ENCODE peak calls at places on chromosomes 1 and 21, in seven cellular contexts. U, H, F, Z, A, D and B are unnamed samples.

GRCh38 chr1:112701227-112702066 is 5.5 kb downstream of the RHOC start:
- DNase-seq in U (no peak), H (no peak), F (no peak), Z (no peak), A (no peak), D (no peak), B (no peak)

GRCh38 chr1:48203287-48203900 is 19.1 kb upstream of the SLC5A9 start:
- DNase-seq in U (peak), H (peak), F (no peak), Z (no peak), A (no peak), D (no peak), B (no peak)

GRCh38 chr1:23727362-23727811 is 15.9 kb upstream of the ELOA start:
- DNase-seq in U (no peak), H (peak), F (no peak), Z (no peak), A (no peak), D (no peak), B (no peak)

GRCh38 chr21:15793547-15794235 is 63.9 kb downstream of the USP25 start:
- DNase-seq in U (no peak), H (peak), F (no peak), Z (no peak), A (no peak), D (no peak), B (no peak)

GRCh38 chr1:27938488-27938887 is 3.7 kb downstream of the SMPDL3B start:
- DNase-seq in U (no peak), H (no peak), F (no peak), Z (no peak), A (no peak), D (no peak), B (no peak)

GRCh38 chr1:181061891-181062777 is 26.4 kb upstream of the IER5 start:
- DNase-seq in U (peak), H (no peak), F (no peak), Z (peak), A (peak), D (no peak), B (no peak)

GRCh38 chr1:16242556-16243407 is 5.8 kb upstream of the CPLANE2 start:
- DNase-seq in U (no peak), H (no peak), F (no peak), Z (no peak), A (no peak), D (no peak), B (peak)

GRCh38 chr21:35381743-35382310 is 332.7 kb upstream of the RUNX1 start:
- DNase-seq in U (no peak), H (no peak), F (no peak), Z (no peak), A (no peak), D (no peak), B (no peak)

GRCh38 chr1:206907304-206907991 is 10.2 kb downstream of the IL24 start:
- DNase-seq in U (no peak), H (no peak), F (no peak), Z (no peak), A (no peak), D (no peak), B (no peak)

GRCh38 chr1:179264506-179264905 is 29.1 kb upstream of the SOAT1 start:
- DNase-seq in U (no peak), H (no peak), F (no peak), Z (no peak), A (no peak), D (no peak), B (no peak)

GRCh38 chr1:92833840-92834239 is 2.0 kb downstream of the RPL5 start:
- DNase-seq in U (no peak), H (no peak), F (no peak), Z (no peak), A (no peak), D (no peak), B (no peak)

GRCh38 chr21:45991606-45992301 is 10.2 kb downstream of the COL6A1 start:
- DNase-seq in U (no peak), H (no peak), F (no peak), Z (peak), A (peak), D (peak), B (peak)

GRCh38 chr1:114428083-114428754 is 82.8 kb downstream of the TRIM33 start:
- DNase-seq in U (no peak), H (peak), F (no peak), Z (no peak), A (peak), D (no peak), B (no peak)

GRCh38 chr1:37557402-37557801 is 662 bp downstream of the DNALI1 start:
- DNase-seq in U (no peak), H (no peak), F (no peak), Z (no peak), A (no peak), D (no peak), B (no peak)

GRCh38 chr1:178496410-178497135 is at the start of gene CLEC20A:
- DNase-seq in U (no peak), H (no peak), F (no peak), Z (no peak), A (no peak), D (no peak), B (no peak)

GRCh38 chr1:6859415-6860343 is 74.4 kb downstream of the CAMTA1 start:
- DNase-seq in U (no peak), H (peak), F (peak), Z (peak), A (no peak), D (no peak), B (no peak)

GRCh38 chr1:14778882-14779594 is 180.6 kb downstream of the KAZN start:
- DNase-seq in U (peak), H (peak), F (no peak), Z (peak), A (peak), D (no peak), B (no peak)

GRCh38 chr1:208192989-208193388 is 51.2 kb downstream of the PLXNA2 start:
- DNase-seq in U (no peak), H (peak), F (no peak), Z (no peak), A (no peak), D (no peak), B (no peak)

GRCh38 chr1:213993929-213994328 is 6.2 kb downstream of the PROX1 start:
- DNase-seq in U (no peak), H (no peak), F (no peak), Z (no peak), A (no peak), D (no peak), B (no peak)

GRCh38 chr1:234743866-234744581 is 134.0 kb upstream of the IRF2BP2 start:
- DNase-seq in U (no peak), H (peak), F (no peak), Z (no peak), A (no peak), D (no peak), B (no peak)

GRCh38 chr1:44572572-44572879 is 101.8 kb downstream of the TMEM53 start:
- DNase-seq in U (no peak), H (no peak), F (no peak), Z (no peak), A (no peak), D (no peak), B (no peak)

GRCh38 chr1:7218210-7218832 is 433.1 kb downstream of the CAMTA1 start:
- DNase-seq in U (peak), H (peak), F (no peak), Z (no peak), A (no peak), D (no peak), B (no peak)

GRCh38 chr1:32998009-32998555 is 33.5 kb upstream of the RNF19B start:
- DNase-seq in U (no peak), H (no peak), F (no peak), Z (no peak), A (no peak), D (no peak), B (no peak)

GRCh38 chr21:44845418-44846200 is 27.7 kb upstream of the SUMO3 start:
- DNase-seq in U (peak), H (peak), F (no peak), Z (peak), A (peak), D (no peak), B (peak)
- TF ChIP-seq CTCF in U (peak), H (peak), F (peak), Z (no peak), A (no peak), D (no peak), B (no peak)

GRCh38 chr1:115643636-115644035 is 1.9 kb downstream of the VANGL1 start:
- DNase-seq in U (no peak), H (no peak), F (no peak), Z (no peak), A (no peak), D (no peak), B (no peak)

GRCh38 chr1:115643219-115643618 is 1.4 kb downstream of the VANGL1 start:
- DNase-seq in U (no peak), H (no peak), F (no peak), Z (no peak), A (no peak), D (no peak), B (no peak)

GRCh38 chr1:115641762-115642167 is at the start of gene VANGL1:
- DNase-seq in U (peak), H (peak), F (no peak), Z (peak), A (peak), D (no peak), B (no peak)

GRCh38 chr1:115644109-115644508 is 2.3 kb downstream of the VANGL1 start:
- DNase-seq in U (no peak), H (no peak), F (no peak), Z (no peak), A (no peak), D (no peak), B (no peak)

DNA sequence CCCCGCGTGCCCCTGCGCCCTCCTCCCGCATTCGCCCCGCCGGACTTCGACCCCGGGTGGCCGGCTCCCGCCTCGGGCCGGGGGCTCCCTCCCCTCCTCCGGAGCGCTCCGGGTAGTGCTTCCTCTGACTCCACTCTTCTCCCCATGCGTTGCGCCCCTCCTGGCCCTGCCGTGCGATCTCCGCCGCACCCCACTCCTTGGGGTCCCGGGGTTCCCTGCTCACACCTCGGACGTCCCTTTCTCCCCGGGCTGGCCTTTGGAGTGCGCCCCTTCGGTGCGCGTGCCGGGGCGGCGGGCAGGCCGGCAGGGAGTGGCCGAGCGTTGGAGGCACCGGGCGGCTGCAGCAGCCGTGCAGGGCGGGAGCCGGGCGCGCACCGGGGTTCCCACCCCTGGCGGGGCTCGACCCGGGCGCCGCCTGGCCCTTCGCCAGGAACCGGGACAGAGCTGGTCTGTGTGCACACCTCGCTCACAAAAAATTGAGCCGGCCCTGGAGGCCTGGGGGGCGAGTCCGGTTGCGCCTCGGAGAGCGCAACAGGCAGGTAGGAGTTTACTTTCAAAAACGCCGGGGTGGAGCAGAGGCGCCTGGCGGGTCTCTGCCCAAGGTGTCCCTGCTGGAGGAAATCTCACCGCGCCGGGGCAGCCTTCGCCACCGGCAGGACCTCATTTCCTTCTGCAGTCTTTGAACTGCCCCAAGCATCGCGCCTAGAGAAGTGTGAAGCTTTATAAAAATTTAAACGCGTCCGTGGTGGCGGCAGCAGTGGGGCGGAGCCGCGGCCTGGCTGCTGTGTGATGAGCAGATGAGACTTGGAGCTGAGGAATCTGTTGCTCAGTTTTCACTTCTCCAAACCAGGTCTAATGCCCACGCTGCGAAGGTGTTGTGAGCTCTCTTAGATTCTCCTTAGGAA is 650 bp downstream of the VANGL1 start:
- DNase-seq in U (peak), H (peak), F (no peak), Z (peak), A (peak), D (no peak), B (no peak)
- TF ChIP-seq CTCF in U (no peak), H (no peak), F (peak), Z (no peak), A (no peak), D (no peak), B (no peak)

DNA sequence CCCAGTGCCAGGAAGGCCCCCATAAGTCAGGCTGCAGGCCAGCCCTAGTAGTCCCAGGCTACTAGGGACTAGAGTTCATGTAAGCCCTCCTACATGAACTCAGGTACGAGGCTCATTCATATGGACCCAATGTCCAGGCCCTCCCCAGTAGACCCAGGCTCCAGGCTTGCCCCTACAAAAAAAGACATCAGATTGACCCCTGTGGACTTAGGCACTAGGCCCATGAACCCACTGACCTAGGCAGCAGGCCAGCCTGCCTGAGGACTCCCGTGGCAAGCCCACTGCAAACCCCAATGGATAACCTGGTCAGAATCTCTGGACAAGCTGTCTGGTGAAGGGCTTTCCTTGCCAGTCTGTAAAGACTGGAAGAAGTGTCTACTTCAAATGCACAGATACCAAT is 51.2 kb downstream of the TNNI3K start:
- DNase-seq in U (no peak), H (no peak), F (no peak), Z (no peak), A (no peak), D (no peak), B (no peak)
- TF ChIP-seq CTCF in U (no peak), H (no peak), F (no peak), Z (no peak), A (no peak), D (no peak), B (no peak)

DNA sequence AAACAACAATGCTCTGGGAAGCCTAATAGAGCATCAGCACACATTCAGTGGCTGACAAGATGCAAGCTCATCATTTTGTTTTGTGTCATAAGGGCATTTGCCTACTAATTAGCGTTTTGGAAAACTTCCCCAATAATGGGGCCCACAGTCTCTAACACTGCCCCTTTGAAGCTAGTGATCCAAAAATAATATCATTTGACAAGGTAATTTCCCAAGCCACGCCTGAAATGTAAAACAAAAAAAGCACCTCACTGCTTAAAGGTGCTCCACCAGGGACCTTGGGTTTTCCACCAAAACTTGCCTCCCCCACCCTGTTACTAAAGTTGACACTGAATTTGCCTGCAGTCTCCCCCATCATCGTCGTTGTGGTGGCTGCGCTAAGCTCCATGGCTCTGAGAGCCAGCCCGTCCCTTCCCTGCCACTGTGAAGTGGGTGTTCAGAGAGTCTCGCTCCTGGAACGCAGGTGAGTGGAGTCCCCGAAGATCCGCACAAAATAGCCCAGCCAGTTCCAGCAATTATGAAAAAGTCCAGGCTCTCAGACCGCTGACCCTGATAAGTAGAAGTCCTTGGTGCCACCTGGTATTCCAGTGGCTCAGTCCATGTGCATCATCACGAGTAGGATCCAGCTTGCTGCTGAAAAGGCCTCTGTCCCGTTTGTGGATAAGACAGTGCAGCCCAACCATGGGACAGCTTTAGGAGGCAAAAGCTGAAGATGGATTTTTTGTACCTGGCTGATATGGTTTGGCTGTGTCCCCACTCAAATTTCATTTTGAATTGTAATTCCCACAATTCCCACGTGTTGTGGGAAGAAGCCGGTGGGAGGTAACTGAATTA is 52.2 kb downstream of the RAB3GAP2 start:
- DNase-seq in U (peak), H (no peak), F (no peak), Z (no peak), A (no peak), D (no peak), B (no peak)
- TF ChIP-seq CTCF in U (no peak), H (no peak), F (no peak), Z (no peak), A (no peak), D (no peak), B (no peak)